ENCODE peak calls at places on chromosomes 3 and 15, in five cellular contexts. One of them, this sample, is unnamed.

GRCh38 chr3:45003859-45004258 is 22.2 kb upstream of the CLEC3B start:
- DNase-seq in body of pancreas: no peak
- DNase-seq in mammary epithelial cell: no peak
- DNase-seq in aorta: no peak
- DNase-seq in prostate gland: no peak
- DNase-seq in this sample: no peak

GRCh38 chr3:107545680-107546120 is 22.9 kb downstream of the BBX start:
- DNase-seq in prostate gland: no peak
- DNase-seq in body of pancreas: no peak
- DNase-seq in mammary epithelial cell: peak
- DNase-seq in aorta: no peak
- DNase-seq in this sample: no peak

GRCh38 chr3:84967767-84968581 is 9.2 kb downstream of the CADM2 start:
- DNase-seq in aorta: no peak
- DNase-seq in body of pancreas: no peak
- DNase-seq in mammary epithelial cell: no peak
- DNase-seq in prostate gland: no peak
- DNase-seq in this sample: no peak

GRCh38 chr15:72117448-72117697 is 577 bp downstream of the MYO9A start:
- DNase-seq in aorta: peak
- DNase-seq in body of pancreas: peak
- DNase-seq in mammary epithelial cell: peak
- DNase-seq in prostate gland: peak
- DNase-seq in this sample: peak

GRCh38 chr3:104885214-104885814 is 481.4 kb upstream of the ALCAM start:
- DNase-seq in body of pancreas: no peak
- DNase-seq in aorta: no peak
- DNase-seq in prostate gland: no peak
- DNase-seq in mammary epithelial cell: peak
- DNase-seq in this sample: no peak

GRCh38 chr3:188104050-188104449 is 49.9 kb upstream of the LPP start:
- DNase-seq in mammary epithelial cell: no peak
- DNase-seq in prostate gland: no peak
- DNase-seq in body of pancreas: no peak
- DNase-seq in aorta: no peak
- DNase-seq in this sample: no peak

GRCh38 chr3:43796041-43796596 is 105.4 kb downstream of the ABHD5 start:
- DNase-seq in prostate gland: no peak
- DNase-seq in aorta: no peak
- DNase-seq in body of pancreas: no peak
- DNase-seq in mammary epithelial cell: peak
- DNase-seq in this sample: peak

GRCh38 chr3:61858054-61858453 is 296.7 kb downstream of the PTPRG start:
- DNase-seq in prostate gland: no peak
- DNase-seq in mammary epithelial cell: peak
- DNase-seq in aorta: no peak
- DNase-seq in body of pancreas: no peak
- DNase-seq in this sample: no peak

GRCh38 chr15:31349233-31350141 is 22.9 kb downstream of the KLF13 start:
- DNase-seq in mammary epithelial cell: no peak
- DNase-seq in aorta: no peak
- DNase-seq in prostate gland: no peak
- DNase-seq in body of pancreas: no peak
- DNase-seq in this sample: no peak

GRCh38 chr3:193771011-193771697 is 178.1 kb downstream of the OPA1 start:
- DNase-seq in prostate gland: no peak
- DNase-seq in mammary epithelial cell: no peak
- DNase-seq in body of pancreas: no peak
- DNase-seq in aorta: no peak
- DNase-seq in this sample: no peak

GRCh38 chr15:66722757-66723540 is 20.9 kb downstream of the SMAD6 start:
- DNase-seq in body of pancreas: no peak
- DNase-seq in mammary epithelial cell: no peak
- DNase-seq in aorta: peak
- DNase-seq in prostate gland: no peak
- DNase-seq in this sample: no peak

GRCh38 chr3:53236112-53236841 is 19.5 kb downstream of the TKT start:
- DNase-seq in aorta: peak
- DNase-seq in body of pancreas: peak
- DNase-seq in mammary epithelial cell: peak
- DNase-seq in prostate gland: peak
- DNase-seq in this sample: peak

GRCh38 chr3:17141699-17142098 is 256.9 kb downstream of the PLCL2 start:
- DNase-seq in prostate gland: no peak
- DNase-seq in body of pancreas: no peak
- DNase-seq in aorta: no peak
- DNase-seq in mammary epithelial cell: no peak
- DNase-seq in this sample: peak

GRCh38 chr3:63364495-63364894 is 86.4 kb downstream of the SYNPR start:
- DNase-seq in prostate gland: no peak
- DNase-seq in aorta: no peak
- DNase-seq in mammary epithelial cell: peak
- DNase-seq in body of pancreas: no peak
- DNase-seq in this sample: no peak

GRCh38 chr15:57114070-57114469 is 195.6 kb downstream of the TCF12 start:
- DNase-seq in mammary epithelial cell: peak
- DNase-seq in prostate gland: no peak
- DNase-seq in body of pancreas: no peak
- DNase-seq in aorta: no peak
- DNase-seq in this sample: no peak

GRCh38 chr15:77599899-77600298 is 32.8 kb downstream of the LINGO1 start:
- DNase-seq in body of pancreas: no peak
- DNase-seq in aorta: no peak
- DNase-seq in prostate gland: no peak
- DNase-seq in mammary epithelial cell: no peak
- DNase-seq in this sample: no peak

GRCh38 chr3:124837730-124838186 is 49.4 kb downstream of the ITGB5 start:
- DNase-seq in body of pancreas: peak
- DNase-seq in mammary epithelial cell: peak
- DNase-seq in aorta: peak
- DNase-seq in prostate gland: peak
- DNase-seq in this sample: no peak

GRCh38 chr15:66707310-66708160 is 5.5 kb downstream of the SMAD6 start:
- DNase-seq in aorta: peak
- DNase-seq in mammary epithelial cell: no peak
- DNase-seq in prostate gland: peak
- DNase-seq in body of pancreas: peak
- DNase-seq in this sample: no peak

GRCh38 chr15:63191895-63192603 is 2.6 kb downstream of the RAB8B start:
- DNase-seq in aorta: no peak
- DNase-seq in mammary epithelial cell: no peak
- DNase-seq in prostate gland: no peak
- DNase-seq in body of pancreas: no peak
- DNase-seq in this sample: no peak

GRCh38 chr3:50502584-50503423 is 630 bp downstream of the CACNA2D2 start:
- DNase-seq in prostate gland: no peak
- DNase-seq in body of pancreas: peak
- DNase-seq in mammary epithelial cell: no peak
- DNase-seq in aorta: no peak
- DNase-seq in this sample: no peak

GRCh38 chr3:159005148-159005547 is 203.3 kb downstream of the MFSD1 start:
- DNase-seq in body of pancreas: no peak
- DNase-seq in mammary epithelial cell: no peak
- DNase-seq in aorta: no peak
- DNase-seq in prostate gland: no peak
- DNase-seq in this sample: no peak

GRCh38 chr3:149812606-149813366 is at the start of gene RNF13:
- DNase-seq in aorta: peak
- DNase-seq in mammary epithelial cell: peak
- DNase-seq in body of pancreas: peak
- DNase-seq in prostate gland: peak
- DNase-seq in this sample: peak

GRCh38 chr3:143330316-143330868 is 210.8 kb downstream of the CHST2 start:
- DNase-seq in body of pancreas: no peak
- DNase-seq in aorta: no peak
- DNase-seq in prostate gland: no peak
- DNase-seq in mammary epithelial cell: no peak
- DNase-seq in this sample: no peak

GRCh38 chr3:158100681-158101080 is 5.5 kb downstream of the SHOX2 start:
- DNase-seq in aorta: no peak
- DNase-seq in prostate gland: no peak
- DNase-seq in mammary epithelial cell: no peak
- DNase-seq in body of pancreas: no peak
- DNase-seq in this sample: no peak

GRCh38 chr3:24019585-24019984 is 74.5 kb downstream of the NR1D2 start:
- DNase-seq in prostate gland: no peak
- DNase-seq in body of pancreas: no peak
- DNase-seq in aorta: no peak
- DNase-seq in mammary epithelial cell: no peak
- DNase-seq in this sample: no peak

GRCh38 chr3:139935866-139936817 is 1.2 kb downstream of the CLSTN2 start:
- DNase-seq in body of pancreas: peak
- DNase-seq in aorta: peak
- DNase-seq in prostate gland: peak
- DNase-seq in mammary epithelial cell: peak
- DNase-seq in this sample: no peak

GRCh38 chr3:107704477-107704876 is 181.7 kb downstream of the BBX start:
- DNase-seq in aorta: no peak
- DNase-seq in body of pancreas: no peak
- DNase-seq in mammary epithelial cell: peak
- DNase-seq in prostate gland: no peak
- DNase-seq in this sample: no peak

GRCh38 chr3:16697437-16698258 is 92.4 kb upstream of the DAZL start:
- DNase-seq in mammary epithelial cell: no peak
- DNase-seq in prostate gland: no peak
- DNase-seq in aorta: no peak
- DNase-seq in body of pancreas: no peak
- DNase-seq in this sample: no peak

GRCh38 chr3:64238971-64239667 is 13.9 kb upstream of the PRICKLE2 start:
- DNase-seq in mammary epithelial cell: peak
- DNase-seq in body of pancreas: peak
- DNase-seq in prostate gland: peak
- DNase-seq in aorta: peak
- DNase-seq in this sample: peak

GRCh38 chr3:156658732-156659090 is 15.7 kb upstream of the TIPARP start:
- DNase-seq in mammary epithelial cell: no peak
- DNase-seq in prostate gland: no peak
- DNase-seq in body of pancreas: no peak
- DNase-seq in aorta: no peak
- DNase-seq in this sample: no peak

GRCh38 chr3:30970183-30970582 is 75.7 kb upstream of the GADL1 start:
- DNase-seq in aorta: no peak
- DNase-seq in prostate gland: no peak
- DNase-seq in mammary epithelial cell: peak
- DNase-seq in body of pancreas: no peak
- DNase-seq in this sample: no peak

GRCh38 chr3:88742066-88742465 is 365.4 kb upstream of the EPHA3 start:
- DNase-seq in mammary epithelial cell: peak
- DNase-seq in body of pancreas: no peak
- DNase-seq in prostate gland: no peak
- DNase-seq in aorta: no peak
- DNase-seq in this sample: no peak

GRCh38 chr3:159839561-159840379 is 148.9 kb upstream of the IL12A start:
- DNase-seq in mammary epithelial cell: peak
- DNase-seq in aorta: no peak
- DNase-seq in prostate gland: no peak
- DNase-seq in body of pancreas: no peak
- DNase-seq in this sample: no peak

GRCh38 chr3:102905826-102906225 is 471.0 kb downstream of the ZPLD1 start:
- DNase-seq in aorta: no peak
- DNase-seq in mammary epithelial cell: no peak
- DNase-seq in body of pancreas: no peak
- DNase-seq in prostate gland: no peak
- DNase-seq in this sample: no peak
- H3K27ac ChIP-seq in aorta: no peak
- H3K27ac ChIP-seq in mammary epithelial cell: no peak
- H3K27ac ChIP-seq in body of pancreas: no peak
- H3K27ac ChIP-seq in prostate gland: no peak
- H3K27ac ChIP-seq in this sample: no peak

DNA sequence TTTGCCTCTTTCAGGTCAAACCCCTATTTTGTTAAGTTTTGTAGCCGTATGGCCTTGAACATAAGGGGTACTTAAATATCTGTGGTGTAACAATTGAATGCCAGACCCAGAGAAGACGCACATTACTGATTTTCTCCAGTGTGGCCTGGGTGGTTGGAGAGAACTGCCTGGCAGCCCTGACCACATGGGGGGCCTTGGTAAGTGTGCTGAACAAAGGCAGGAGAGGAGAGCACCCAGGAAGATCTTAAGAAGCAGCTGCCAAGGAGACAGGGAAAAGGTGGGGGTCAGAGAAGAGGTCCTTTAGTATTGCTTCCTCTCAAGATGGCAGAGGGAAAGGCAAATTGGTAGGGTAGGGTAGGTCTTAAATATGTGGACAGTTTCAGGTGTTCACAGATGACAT is 35.7 kb downstream of the TRANK1 start:
- DNase-seq in body of pancreas: no peak
- DNase-seq in aorta: no peak
- DNase-seq in mammary epithelial cell: no peak
- DNase-seq in prostate gland: no peak
- DNase-seq in this sample: no peak
- H3K27ac ChIP-seq in body of pancreas: no peak
- H3K27ac ChIP-seq in aorta: no peak
- H3K27ac ChIP-seq in mammary epithelial cell: no peak
- H3K27ac ChIP-seq in prostate gland: no peak
- H3K27ac ChIP-seq in this sample: peak

GRCh38 chr15:75114796-75115195 is 86.9 kb upstream of the C15orf39 start:
- DNase-seq in body of pancreas: no peak
- DNase-seq in prostate gland: no peak
- DNase-seq in aorta: no peak
- DNase-seq in mammary epithelial cell: no peak
- DNase-seq in this sample: no peak

GRCh38 chr15:75112278-75112847 is 89.0 kb downstream of the PPCDC start:
- DNase-seq in prostate gland: no peak
- DNase-seq in aorta: no peak
- DNase-seq in body of pancreas: no peak
- DNase-seq in mammary epithelial cell: no peak
- DNase-seq in this sample: no peak

GRCh38 chr15:75117993-75118392 is 83.7 kb upstream of the C15orf39 start:
- DNase-seq in mammary epithelial cell: no peak
- DNase-seq in prostate gland: no peak
- DNase-seq in body of pancreas: no peak
- DNase-seq in aorta: no peak
- DNase-seq in this sample: no peak

GRCh38 chr15:75112848-75113492 is 88.7 kb upstream of the C15orf39 start:
- DNase-seq in prostate gland: no peak
- DNase-seq in body of pancreas: no peak
- DNase-seq in mammary epithelial cell: no peak
- DNase-seq in aorta: no peak
- DNase-seq in this sample: no peak

DNA sequence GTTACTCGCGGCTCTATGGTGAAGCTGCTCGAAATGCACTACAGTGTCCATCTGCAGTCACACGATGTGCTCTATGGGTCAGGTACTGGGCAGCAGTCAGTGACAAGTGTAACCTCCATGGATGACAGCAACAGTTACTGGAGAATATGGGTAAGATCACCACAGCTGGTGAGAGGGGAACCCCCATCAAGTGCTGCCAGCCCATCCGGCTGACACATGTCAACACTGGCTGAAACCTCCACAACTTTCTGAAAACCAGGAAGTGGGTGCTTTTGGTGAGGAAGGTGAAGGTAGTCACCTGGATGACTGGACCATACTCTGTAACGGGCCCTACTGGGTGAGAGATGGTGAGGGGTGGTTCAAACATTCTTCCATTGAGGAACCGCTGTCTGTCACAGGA is 87.4 kb upstream of the C15orf39 start:
- DNase-seq in prostate gland: no peak
- DNase-seq in mammary epithelial cell: no peak
- DNase-seq in body of pancreas: no peak
- DNase-seq in aorta: no peak
- DNase-seq in this sample: no peak
- H3K27ac ChIP-seq in prostate gland: no peak
- H3K27ac ChIP-seq in mammary epithelial cell: no peak
- H3K27ac ChIP-seq in body of pancreas: no peak
- H3K27ac ChIP-seq in aorta: no peak
- H3K27ac ChIP-seq in this sample: no peak

GRCh38 chr3:11415099-11415498 is 142.9 kb downstream of the ATG7 start:
- DNase-seq in mammary epithelial cell: no peak
- DNase-seq in aorta: no peak
- DNase-seq in prostate gland: no peak
- DNase-seq in body of pancreas: no peak
- DNase-seq in this sample: no peak
- H3K27ac ChIP-seq in mammary epithelial cell: no peak
- H3K27ac ChIP-seq in aorta: no peak
- H3K27ac ChIP-seq in prostate gland: no peak
- H3K27ac ChIP-seq in body of pancreas: no peak
- H3K27ac ChIP-seq in this sample: no peak